ENCODE peak calls at places on chromosomes 2 and 18, in six cellular contexts. One of them, this sample, is unnamed.

GRCh38 chr2:240291940-240292574 is 143.4 kb upstream of the GPC1 start:
- DNase-seq in amniotic stem cell: no peak
- DNase-seq in Kasumi-1: no peak
- DNase-seq in RPMI7951: no peak
- DNase-seq in cardiac muscle cell: no peak
- DNase-seq in omental fat pad: no peak
- DNase-seq in this sample: no peak

GRCh38 chr2:102841107-102841840 is 79.4 kb downstream of the TMEM182 start:
- DNase-seq in amniotic stem cell: peak; percentile 16
- DNase-seq in Kasumi-1: peak; percentile 69
- DNase-seq in RPMI7951: peak; percentile 55
- DNase-seq in cardiac muscle cell: peak; percentile 76
- DNase-seq in omental fat pad: no peak
- DNase-seq in this sample: no peak

GRCh38 chr2:157318884-157319283 is 6.7 kb downstream of the ERMN start:
- DNase-seq in amniotic stem cell: no peak
- DNase-seq in Kasumi-1: no peak
- DNase-seq in RPMI7951: no peak
- DNase-seq in cardiac muscle cell: no peak
- DNase-seq in omental fat pad: no peak
- DNase-seq in this sample: no peak

GRCh38 chr18:57353940-57354461 is 1.6 kb downstream of the ST8SIA3 start:
- DNase-seq in amniotic stem cell: no peak
- DNase-seq in Kasumi-1: no peak
- DNase-seq in RPMI7951: peak; percentile 28
- DNase-seq in cardiac muscle cell: peak; percentile 90
- DNase-seq in omental fat pad: no peak
- DNase-seq in this sample: no peak

GRCh38 chr18:500556-501405 is at the start of gene COLEC12:
- DNase-seq in amniotic stem cell: no peak
- DNase-seq in Kasumi-1: no peak
- DNase-seq in RPMI7951: peak; percentile 50
- DNase-seq in cardiac muscle cell: peak; percentile 81
- DNase-seq in omental fat pad: no peak
- DNase-seq in this sample: no peak

GRCh38 chr2:144517825-144518699 is 1.9 kb downstream of the ZEB2 start:
- DNase-seq in amniotic stem cell: no peak
- DNase-seq in Kasumi-1: peak; percentile 48
- DNase-seq in RPMI7951: peak; percentile 37
- DNase-seq in cardiac muscle cell: no peak
- DNase-seq in omental fat pad: no peak
- DNase-seq in this sample: no peak

GRCh38 chr2:854460-854859 is 96.2 kb upstream of the SNTG2 start:
- DNase-seq in amniotic stem cell: no peak
- DNase-seq in Kasumi-1: no peak
- DNase-seq in RPMI7951: peak; percentile 7
- DNase-seq in cardiac muscle cell: peak; percentile 50
- DNase-seq in omental fat pad: no peak
- DNase-seq in this sample: no peak

GRCh38 chr2:132669854-132670103 is 226 bp downstream of the LYPD1 start:
- DNase-seq in amniotic stem cell: no peak
- DNase-seq in Kasumi-1: no peak
- DNase-seq in RPMI7951: peak; percentile 26
- DNase-seq in cardiac muscle cell: peak; percentile 67
- DNase-seq in omental fat pad: no peak
- DNase-seq in this sample: no peak

GRCh38 chr18:56565059-56565458 is 73.3 kb downstream of the TXNL1 start:
- DNase-seq in amniotic stem cell: no peak
- DNase-seq in Kasumi-1: no peak
- DNase-seq in RPMI7951: no peak
- DNase-seq in cardiac muscle cell: no peak
- DNase-seq in omental fat pad: no peak
- DNase-seq in this sample: no peak

GRCh38 chr2:58680938-58681337 is 439.8 kb upstream of the FANCL start:
- DNase-seq in amniotic stem cell: no peak
- DNase-seq in Kasumi-1: peak; percentile 5
- DNase-seq in RPMI7951: no peak
- DNase-seq in cardiac muscle cell: no peak
- DNase-seq in omental fat pad: no peak
- DNase-seq in this sample: no peak

GRCh38 chr2:150391779-150392178 is 95.7 kb downstream of the RND3 start:
- DNase-seq in amniotic stem cell: no peak
- DNase-seq in Kasumi-1: no peak
- DNase-seq in RPMI7951: no peak
- DNase-seq in cardiac muscle cell: no peak
- DNase-seq in omental fat pad: no peak
- DNase-seq in this sample: no peak